ENCODE peak calls at places on chromosomes 4 and X, in six cellular contexts. H, Q, O, C, S and K are unnamed samples.

GRCh38 chr4:171390626-171391025 is 422.6 kb upstream of the GALNTL6 start:
- DNase-seq in H (no peak), Q (no peak), O (no peak), C (no peak), S (no peak), K (no peak)

GRCh38 chr4:8891646-8892555 is 20.3 kb upstream of the HMX1 start:
- DNase-seq in H (peak; percentile 34), Q (no peak), O (no peak), C (no peak), S (no peak), K (no peak)

GRCh38 chrX:118528089-118528753 is 32.6 kb downstream of the DOCK11 start:
- DNase-seq in H (no peak), Q (peak; percentile 56), O (no peak), C (no peak), S (no peak), K (no peak)

GRCh38 chrX:45801554-45801953 is 600.9 kb upstream of the DIPK2B start:
- DNase-seq in H (no peak), Q (no peak), O (no peak), C (peak; percentile 34), S (no peak), K (no peak)

GRCh38 chr4:99273704-99274103 is 17.1 kb downstream of the ADH1A start:
- DNase-seq in H (no peak), Q (no peak), O (no peak), C (no peak), S (no peak), K (no peak)

GRCh38 chrX:50327235-50327634 is 122.7 kb downstream of the CCNB3 start:
- DNase-seq in H (no peak), Q (no peak), O (no peak), C (no peak), S (no peak), K (no peak)

GRCh38 chr4:169342906-169343560 is 72.3 kb upstream of the SH3RF1 start:
- DNase-seq in H (no peak), Q (no peak), O (no peak), C (peak; percentile 53), S (no peak), K (no peak)

GRCh38 chr4:96154676-96155075 is 314.8 kb downstream of the PDHA2 start:
- DNase-seq in H (no peak), Q (no peak), O (no peak), C (no peak), S (no peak), K (no peak)

GRCh38 chrX:31555506-31555905 is 483.7 kb upstream of the FTHL17 start:
- DNase-seq in H (no peak), Q (no peak), O (no peak), C (peak; percentile 68), S (no peak), K (no peak)

GRCh38 chr4:173880897-173881296 is 350.9 kb upstream of the HAND2 start:
- DNase-seq in H (no peak), Q (no peak), O (no peak), C (no peak), S (no peak), K (no peak)
- TF ChIP-seq CTCF in H (no peak), Q (no peak), O (no peak), C (no peak), S (no peak), K (no peak)

DNA sequence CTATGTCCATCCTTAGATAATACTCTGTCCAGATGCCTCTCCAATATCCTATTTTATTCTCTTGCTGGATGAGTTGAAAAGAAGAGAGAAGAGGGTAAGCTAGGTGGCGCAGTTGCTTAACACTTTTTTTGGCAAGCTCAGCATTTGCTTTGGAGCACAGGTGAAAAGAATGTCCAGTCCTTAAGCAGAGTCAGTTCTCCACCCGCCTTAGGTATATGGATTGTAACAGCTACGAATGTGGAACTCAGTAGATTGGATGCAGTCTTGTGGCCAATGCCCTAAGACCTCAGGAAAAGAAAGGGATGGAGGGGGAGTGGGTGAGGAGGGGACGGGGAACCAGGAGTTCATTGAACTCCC is 208.4 kb downstream of the NWD2 start:
- DNase-seq in H (peak; percentile 40), Q (no peak), O (peak; percentile 80), C (peak; percentile 29), S (no peak), K (no peak)
- TF ChIP-seq CTCF in H (peak; percentile 51), Q (peak; percentile 46), O (peak; percentile 53), C (peak; percentile 34), S (peak; percentile 25), K (peak; percentile 83)

DNA sequence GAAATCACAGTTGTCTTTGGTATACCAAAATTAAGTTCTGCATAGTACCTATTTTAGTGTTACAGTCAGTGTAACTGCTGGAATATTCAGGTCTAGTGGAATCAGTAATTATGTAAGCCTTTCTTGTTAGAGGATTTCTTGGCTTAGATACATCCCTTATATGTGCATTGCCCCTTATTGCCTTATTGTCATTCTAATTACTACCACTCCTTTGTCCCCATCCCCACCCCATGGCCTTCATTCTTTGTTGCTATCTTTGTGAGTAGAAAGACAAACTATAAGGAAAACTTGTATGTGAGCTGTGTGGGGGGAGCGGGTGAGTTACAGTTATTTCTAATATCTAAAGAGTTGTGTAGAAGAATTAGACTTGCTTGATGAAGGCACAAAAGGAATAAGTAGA is 36.9 kb upstream of the RPA4 start:
- DNase-seq in H (no peak), Q (no peak), O (no peak), C (no peak), S (no peak), K (no peak)
- TF ChIP-seq CTCF in H (no peak), Q (no peak), O (no peak), C (no peak), S (no peak), K (no peak)

GRCh38 chrX:77597090-77597489 is 149.9 kb downstream of the FGF16 start:
- DNase-seq in H (no peak), Q (no peak), O (no peak), C (peak; percentile 32), S (no peak), K (no peak)
- TF ChIP-seq CTCF in H (no peak), Q (peak; percentile 32), O (peak; percentile 16), C (peak; percentile 53), S (peak; percentile 39), K (peak; percentile 78)